ENCODE peak calls at places on chromosomes 5 and 9, in nine cellular contexts. Z, B, Y, G, H, C, A, K and L are unnamed samples.

GRCh38 chr9:18487620-18488019 is 13.7 kb downstream of the ADAMTSL1 start:
- DNase-seq in Z (no peak), K (no peak), Y (no peak), H (no peak), B (no peak), C (no peak), A (no peak), G (no peak), L (no peak)

GRCh38 chr5:178674334-178674733 is 47.5 kb upstream of the CLK4 start:
- DNase-seq in G (no peak), A (no peak), B (no peak), Y (no peak), C (no peak), H (no peak), K (peak; percentile 70), Z (no peak), L (peak; percentile 7)

GRCh38 chr9:134787601-134788531 is 92.7 kb upstream of the FCN2 start:
- DNase-seq in A (no peak), Y (no peak), K (no peak), B (no peak), H (no peak), Z (no peak), C (no peak), G (no peak), L (no peak)

GRCh38 chr5:56615750-56616149 is 199.6 kb upstream of the MAP3K1 start:
- DNase-seq in B (no peak), A (no peak), Y (no peak), C (no peak), H (no peak), K (no peak), Z (no peak), G (no peak), L (no peak)

GRCh38 chr9:130905125-130905901 is 8.7 kb upstream of the QRFP start:
- DNase-seq in Z (no peak), C (no peak), Y (no peak), B (no peak), G (no peak), K (no peak), A (no peak), H (no peak), L (no peak)

GRCh38 chr9:111957856-111958631 is 61.4 kb downstream of the UGCG start:
- DNase-seq in A (no peak), Z (no peak), C (no peak), H (no peak), G (no peak), Y (peak; percentile 26), B (no peak), K (peak; percentile 99), L (peak; percentile 89)

GRCh38 chr9:116250881-116251280 is 97.3 kb downstream of the PAPPA start:
- DNase-seq in B (no peak), A (no peak), Y (no peak), H (no peak), K (peak; percentile 56), C (no peak), Z (no peak), G (no peak), L (no peak)

GRCh38 chr5:1090538-1090937 is 21.3 kb downstream of the SLC12A7 start:
- DNase-seq in A (no peak), C (no peak), Z (peak; percentile 69), B (no peak), K (no peak), Y (no peak), H (no peak), G (no peak), L (no peak)

GRCh38 chr9:105193560-105193959 is 50.9 kb upstream of the SLC44A1 start:
- DNase-seq in Z (no peak), H (no peak), B (no peak), A (no peak), Y (no peak), K (no peak), C (no peak), G (no peak), L (no peak)

GRCh38 chr5:45017568-45017967 is 208.8 kb downstream of the MRPS30 start:
- DNase-seq in H (no peak), Z (no peak), A (no peak), B (no peak), Y (no peak), K (no peak), C (no peak), G (no peak), L (no peak)

GRCh38 chr9:79579624-79580023 is 7.9 kb downstream of the TLE4 start:
- DNase-seq in Z (no peak), C (no peak), K (no peak), H (no peak), Y (no peak), B (no peak), A (no peak), G (no peak), L (no peak)

GRCh38 chr5:132439521-132440206 is 50.9 kb downstream of the IRF1 start:
- DNase-seq in C (peak; percentile 94), B (peak; percentile 93), Z (peak; percentile 78), Y (no peak), A (no peak), K (peak; percentile 97), H (no peak), G (no peak), L (peak; percentile 85)

GRCh38 chr9:125989090-125989501 is 241.9 kb downstream of the PBX3 start:
- DNase-seq in A (no peak), C (no peak), H (no peak), G (no peak), B (peak; percentile 55), K (no peak), Z (no peak), Y (no peak), L (no peak)

GRCh38 chr9:126893079-126893478 is 21.5 kb upstream of the RALGPS1 start:
- DNase-seq in H (no peak), A (no peak), K (no peak), G (no peak), Z (no peak), B (no peak), Y (no peak), C (no peak), L (no peak)